ENCODE peak calls at places on chromosomes 12 and 14, in four cellular contexts. Y is HCT116, V is PC-3, Z is endothelial cell of umbilical vein. N is an unnamed sample.

GRCh38 chr12:74725154-74725553 is 187.5 kb downstream of the ATXN7L3B start:
- DNase-seq in Y (no peak), V (peak; percentile 28), Z (no peak), N (peak; percentile 72)

GRCh38 chr14:104355101-104355691 is 216.8 kb downstream of the KIF26A start:
- DNase-seq in Y (no peak), V (no peak), Z (no peak), N (no peak)

GRCh38 chr14:68042591-68043210 is 223.1 kb downstream of the RAD51B start:
- DNase-seq in Y (no peak), V (peak; percentile 6), Z (no peak), N (peak; percentile 19)

GRCh38 chr12:18882690-18883089 is 144.8 kb downstream of the CAPZA3 start:
- DNase-seq in Y (no peak), V (peak; percentile 17), Z (no peak), N (no peak)

GRCh38 chr14:34331728-34332623 is 130.1 kb downstream of the SPTSSA start:
- DNase-seq in Y (peak; percentile 57), V (peak; percentile 85), Z (peak; percentile 51), N (peak; percentile 71)

GRCh38 chr12:20421338-20421890 is 53.1 kb downstream of the PDE3A start:
- DNase-seq in Y (no peak), V (no peak), Z (no peak), N (no peak)

GRCh38 chr12:82517808-82518207 is 159.5 kb downstream of the METTL25 start:
- DNase-seq in Y (no peak), V (peak; percentile 14), Z (no peak), N (no peak)

GRCh38 chr14:91244501-91244901 is at the start of gene GPR68:
- DNase-seq in Y (no peak), V (no peak), Z (no peak), N (peak; percentile 76)

GRCh38 chr12:24850486-24850885 is 98.4 kb downstream of the BCAT1 start:
- DNase-seq in Y (no peak), V (no peak), Z (peak; percentile 54), N (peak; percentile 33)

GRCh38 chr12:116962197-116962596 is 51.4 kb downstream of the FBXW8 start:
- DNase-seq in Y (no peak), V (no peak), Z (no peak), N (no peak)

DNA sequence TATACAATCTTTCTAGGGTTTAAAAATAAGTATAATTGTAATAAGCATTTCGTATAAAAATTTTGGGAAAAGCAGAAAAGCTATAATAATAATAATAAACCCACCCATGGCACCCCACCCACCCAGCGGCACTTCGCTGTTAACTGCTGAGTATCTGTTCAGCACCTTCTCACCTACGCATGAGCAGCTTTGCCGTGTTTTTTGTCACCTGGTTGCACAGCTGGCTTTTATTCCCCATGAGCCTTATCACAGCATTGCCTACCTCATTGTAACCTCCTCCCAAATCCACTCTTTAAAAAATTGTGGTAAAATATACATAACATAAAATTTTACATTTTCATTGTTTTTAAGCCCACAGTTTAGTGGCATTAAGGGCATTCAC is 34.7 kb downstream of the CYP46A1 start:
- DNase-seq in Y (no peak), V (no peak), Z (no peak), N (no peak)
- H4K20me1 ChIP-seq in Y (no peaks in the 10 kb centered on the region), V (no peaks in the 10 kb centered on the region), Z (no peaks in the 10 kb centered on the region), N (no peaks in the 10 kb centered on the region)

GRCh38 chr12:118375348-118375747 is 1.0 kb upstream of the SUDS3 start:
- DNase-seq in Y (no peak), V (no peak), Z (no peak), N (no peak)
- H3K4me3 ChIP-seq in Y (no peak overlapping the region), V (peak overlapping the region; percentile 84), Z (no peak overlapping the region), N (no peak overlapping the region)

GRCh38 chr14:74202113-74202512 is 37.1 kb upstream of the VSX2 start:
- DNase-seq in Y (no peak), V (no peak), Z (no peak), N (no peak)
- TF ChIP-seq CTCF in Y (no peak), V (no peak), Z (no peak), N (no peak)

GRCh38 chr12:122100568-122100967 is 22.0 kb downstream of the MLXIP start:
- DNase-seq in Y (no peak), V (no peak), Z (no peak), N (no peak)
- H4K20me1 ChIP-seq in Y (no peaks in the 10 kb centered on the region), V (peaks cover 23% of the 10 kb centered on the region), Z (no peaks in the 10 kb centered on the region), N (no peaks in the 10 kb centered on the region)

GRCh38 chr12:49233842-49234526 is 30.9 kb upstream of the TUBA1C start:
- DNase-seq in Y (no peak), V (no peak), Z (no peak), N (peak; percentile 94)
- H3K4me3 ChIP-seq in Y (no peak overlapping the region), V (peak overlapping the region; percentile 66), Z (no peak overlapping the region), N (peak overlapping the region; percentile 58)

GRCh38 chr14:55127491-55127951 is 1.5 kb upstream of the LGALS3 start:
- DNase-seq in Y (no peak), V (peak; percentile 99), Z (no peak), N (no peak)

GRCh38 chr14:55129086-55129427 is at the start of gene LGALS3:
- DNase-seq in Y (no peak), V (peak; percentile 92), Z (peak; percentile 23), N (peak; percentile 56)

GRCh38 chr14:55128386-55129085 is 516 bp upstream of the LGALS3 start:
- DNase-seq in Y (no peak), V (no peak), Z (no peak), N (no peak)

GRCh38 chr14:55130194-55130550 is 1.1 kb downstream of the LGALS3 start:
- DNase-seq in Y (no peak), V (peak; percentile 97), Z (no peak), N (peak; percentile 45)

DNA sequence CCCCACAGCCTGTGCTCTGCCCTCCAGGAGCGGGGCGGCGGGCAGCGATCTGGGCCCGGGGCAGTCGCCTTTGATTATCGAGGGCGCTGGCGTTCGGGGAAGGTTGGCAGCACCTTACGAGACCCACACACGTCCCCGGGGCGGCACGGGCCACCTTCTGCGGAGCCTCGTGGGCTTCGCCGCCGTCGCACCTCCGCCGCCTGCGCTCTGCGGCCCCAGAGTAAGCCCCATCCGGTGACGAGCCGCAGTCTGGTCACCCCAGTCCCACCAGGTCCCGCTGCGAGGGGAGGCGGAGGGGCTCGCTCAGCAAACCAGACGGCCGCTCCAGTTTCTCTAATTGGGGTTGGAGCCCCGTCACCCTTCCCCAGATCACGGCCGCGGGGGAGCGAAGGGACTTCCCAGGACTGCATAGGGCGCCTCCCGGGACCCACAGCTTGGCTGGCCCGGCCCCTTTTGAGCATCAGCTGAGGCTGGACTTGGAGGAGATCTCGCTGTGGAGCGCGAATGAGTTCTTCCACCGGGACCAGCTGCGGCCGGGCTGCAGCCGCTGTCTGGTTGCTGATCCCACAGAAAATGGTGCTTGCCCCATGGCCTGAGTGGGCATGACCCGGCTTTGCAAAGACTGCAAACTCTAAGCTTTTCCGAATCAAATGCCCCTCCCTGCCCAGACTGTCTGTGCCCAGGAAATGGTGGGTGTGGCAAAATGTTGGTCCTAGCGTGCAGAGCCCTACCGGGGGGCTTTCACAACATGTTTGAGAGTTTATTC is 559 bp downstream of the LGALS3 start:
- DNase-seq in Y (no peak), V (peak; percentile 84), Z (peak; percentile 61), N (peak; percentile 59)
- TF ChIP-seq CTCF in Y (no peak), V (no peak), Z (no peak), N (no peak)

GRCh38 chr14:99475660-99476059 is 5.0 kb downstream of the SETD3 start:
- DNase-seq in Y (no peak), V (no peak), Z (no peak), N (no peak)

GRCh38 chr14:99478133-99478532 is 2.5 kb downstream of the SETD3 start:
- DNase-seq in Y (no peak), V (no peak), Z (no peak), N (no peak)

GRCh38 chr14:99475179-99475578 is 5.5 kb downstream of the SETD3 start:
- DNase-seq in Y (no peak), V (no peak), Z (no peak), N (peak; percentile 32)

GRCh38 chr14:99479160-99479902 is 1.3 kb downstream of the SETD3 start:
- DNase-seq in Y (no peak), V (no peak), Z (peak; percentile 11), N (peak; percentile 19)

GRCh38 chr14:99476864-99477263 is 3.8 kb downstream of the SETD3 start:
- DNase-seq in Y (no peak), V (peak; percentile 31), Z (no peak), N (no peak)
- H4K20me1 ChIP-seq in Y (no peaks in the 10 kb centered on the region), V (peaks cover 37% of the 10 kb centered on the region), Z (peaks cover 3% of the 10 kb centered on the region), N (no peaks in the 10 kb centered on the region)